ENCODE peak calls at places on chromosomes 12 and 14, in six cellular contexts. I is K562, X is upper lobe of left lung, S is transverse colon, N is GM12878, R is HCT116. O is an unnamed sample.

GRCh38 chr14:26596722-26597030 is 1.2 kb downstream of the NOVA1 start:
- DNase-seq in I (no peak), S (peak; percentile 9), X (no peak), R (no peak), N (no peak), O (no peak)

GRCh38 chr14:41037388-41037787 is 569.3 kb upstream of the LRFN5 start:
- DNase-seq in R (no peak), N (no peak), X (no peak), I (no peak), S (no peak), O (no peak)

GRCh38 chr12:7444076-7444475 is at the start of gene CD163L1:
- DNase-seq in S (no peak), R (no peak), X (no peak), N (no peak), I (no peak), O (no peak)

GRCh38 chr12:131452444-131452860 is 258.4 kb upstream of the SFSWAP start:
- DNase-seq in S (no peak), R (no peak), N (no peak), I (peak; percentile 65), X (no peak), O (no peak)

GRCh38 chr12:132379996-132380395 is 50.6 kb upstream of the GALNT9 start:
- DNase-seq in I (no peak), R (no peak), S (no peak), N (no peak), X (no peak), O (no peak)

GRCh38 chr12:13200841-13201240 is 4.3 kb downstream of the EMP1 start:
- DNase-seq in S (no peak), X (no peak), I (no peak), N (no peak), R (no peak), O (no peak)

GRCh38 chr14:42111355-42111754 is 504.7 kb downstream of the LRFN5 start:
- DNase-seq in X (no peak), S (no peak), I (no peak), N (no peak), R (no peak), O (no peak)

GRCh38 chr14:70086685-70087379 is 101.9 kb downstream of the SLC8A3 start:
- DNase-seq in X (no peak), I (peak; percentile 19), S (peak; percentile 11), N (no peak), R (peak; percentile 23), O (no peak)

GRCh38 chr14:56528927-56529326 is 50.7 kb upstream of the TMEM260 start:
- DNase-seq in N (no peak), R (no peak), X (no peak), I (no peak), S (no peak), O (no peak)

GRCh38 chr12:127873306-127873705 is 393.7 kb upstream of the TMEM132C start:
- DNase-seq in N (no peak), X (no peak), R (no peak), I (no peak), S (no peak), O (no peak)

GRCh38 chr12:7472060-7472459 is 28.1 kb upstream of the CD163L1 start:
- DNase-seq in X (no peak), N (no peak), I (no peak), R (no peak), S (no peak), O (no peak)

GRCh38 chr12:3135522-3136461 is 58.6 kb downstream of the TSPAN9 start:
- DNase-seq in R (peak; percentile 61), X (no peak), N (peak; percentile 20), I (peak; percentile 70), S (peak; percentile 23), O (no peak)

GRCh38 chr12:113861708-113862312 is 104.3 kb downstream of the RBM19 start:
- DNase-seq in S (no peak), X (no peak), R (no peak), I (no peak), N (no peak), O (no peak)

GRCh38 chr14:33762462-33762861 is 188.4 kb downstream of the EGLN3 start:
- DNase-seq in I (no peak), N (no peak), R (no peak), S (no peak), X (no peak), O (no peak)

GRCh38 chr12:442235-442884 is 17.4 kb upstream of the B4GALNT3 start:
- DNase-seq in S (peak; percentile 46), X (peak; percentile 28), I (peak; percentile 39), N (no peak), R (peak; percentile 23), O (no peak)

GRCh38 chr12:15979096-15980091 is 68.3 kb downstream of the DERA start:
- DNase-seq in X (no peak), N (no peak), R (no peak), I (peak; percentile 24), S (peak; percentile 43), O (no peak)

GRCh38 chr14:52918486-52918885 is 32.4 kb downstream of the FERMT2 start:
- DNase-seq in I (no peak), S (no peak), N (peak; percentile 62), X (no peak), R (no peak), O (no peak)

GRCh38 chr12:99131761-99132199 is 486.7 kb downstream of the APAF1 start:
- DNase-seq in N (no peak), I (no peak), X (peak; percentile 24), R (no peak), S (no peak), O (no peak)

GRCh38 chr14:89013098-89013504 is 188.7 kb downstream of the TTC8 start:
- DNase-seq in I (peak; percentile 70), R (peak; percentile 50), X (no peak), S (peak; percentile 79), N (no peak), O (no peak)

DNA sequence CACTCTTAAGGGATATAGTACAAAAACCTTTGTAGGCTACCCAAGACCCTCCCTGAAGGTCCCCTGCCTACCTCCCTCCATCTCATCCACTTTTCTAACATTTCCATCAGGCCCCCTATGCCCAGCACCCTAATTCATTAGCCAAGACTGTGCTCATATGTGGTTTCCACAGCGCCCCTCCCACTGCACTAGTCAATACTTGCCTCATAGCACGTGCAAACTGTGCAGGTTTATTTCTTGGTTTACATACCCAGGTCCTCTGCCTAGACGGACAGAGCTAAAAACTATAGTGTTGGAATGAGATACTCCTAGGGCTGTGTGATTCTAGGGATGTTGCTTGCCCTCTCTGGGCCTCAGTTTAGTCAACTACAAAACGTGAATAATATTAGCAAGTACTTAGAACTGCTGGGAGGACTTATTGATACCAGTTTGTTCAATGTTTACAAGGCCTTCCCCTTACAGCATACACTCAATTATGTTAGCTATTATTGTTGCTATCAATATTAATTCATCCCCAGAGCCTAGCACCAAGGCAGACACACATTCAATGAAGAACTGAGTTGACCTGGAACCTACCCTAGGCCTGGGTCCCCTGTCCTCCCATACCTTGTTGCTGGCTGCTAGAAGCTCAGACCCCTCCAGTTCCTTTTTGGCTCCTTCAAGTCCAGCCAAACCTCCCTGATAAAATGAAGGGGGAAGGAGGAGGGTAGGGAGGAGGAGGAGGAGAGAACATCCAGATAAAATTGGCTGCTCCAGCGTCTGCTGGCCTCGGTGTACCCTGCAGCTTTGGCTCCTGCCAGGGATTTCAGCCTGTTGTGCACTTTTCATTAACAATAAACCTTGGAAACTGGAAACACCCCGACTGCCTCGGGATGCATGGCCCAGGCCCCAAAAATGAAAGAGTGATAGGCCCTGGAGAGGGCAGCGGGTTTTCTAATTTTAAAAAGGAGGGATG is 50.2 kb downstream of the NUAK1 start:
- DNase-seq in N (no peak), X (no peak), I (no peak), S (no peak), R (no peak), O (no peak)
- TF ChIP-seq POLR2AphosphoS5 in N (no peak), X (no peak), I (no peak), S (no peak), R (no peak), O (no peak)

GRCh38 chr14:59252772-59253500 is 64.5 kb downstream of the DAAM1 start:
- DNase-seq in R (no peak), I (no peak), S (no peak), X (no peak), N (no peak), O (no peak)
- H3K4me1 ChIP-seq in R (peaks cover 6% of the 10 kb centered on the region), I (no peaks in the 10 kb centered on the region), S (peaks cover 36% of the 10 kb centered on the region), X (peaks cover 46% of the 10 kb centered on the region), N (peaks cover 15% of the 10 kb centered on the region), O (peaks cover 10% of the 10 kb centered on the region)

GRCh38 chr14:37830271-37830670 is 234.8 kb downstream of the TTC6 start:
- DNase-seq in S (no peak), N (no peak), I (no peak), R (no peak), X (no peak), O (no peak)

GRCh38 chr14:37824936-37825698 is 229.7 kb downstream of the TTC6 start:
- DNase-seq in X (no peak), S (no peak), R (no peak), N (no peak), I (no peak), O (no peak)

GRCh38 chr14:37826869-37827268 is 231.4 kb downstream of the TTC6 start:
- DNase-seq in R (no peak), S (no peak), X (no peak), I (no peak), N (no peak), O (no peak)
- TF ChIP-seq POLR2AphosphoS5 in R (no peak), S (no peak), X (no peak), I (no peak), N (no peak), O (no peak)

GRCh38 chr14:103541944-103542544 is 13.0 kb downstream of the TRMT61A start:
- DNase-seq in X (peak; percentile 38), N (no peak), R (no peak), S (no peak), I (no peak), O (no peak)

GRCh38 chr14:103542545-103543088 is 13.6 kb downstream of the TRMT61A start:
- DNase-seq in N (no peak), X (peak; percentile 75), R (no peak), I (no peak), S (peak; percentile 66), O (no peak)

GRCh38 chr14:103544627-103545218 is 15.7 kb downstream of the TRMT61A start:
- DNase-seq in I (no peak), R (no peak), S (no peak), N (no peak), X (no peak), O (no peak)

GRCh38 chr14:103543721-103544626 is 15.0 kb downstream of the TRMT61A start:
- DNase-seq in I (no peak), X (no peak), R (no peak), S (peak; percentile 51), N (no peak), O (no peak)

GRCh38 chr14:103543140-103543539 is 14.1 kb downstream of the TRMT61A start:
- DNase-seq in N (no peak), R (no peak), S (no peak), X (no peak), I (no peak), O (no peak)
- H3K4me1 ChIP-seq in N (no peaks in the 10 kb centered on the region), R (peaks cover 54% of the 10 kb centered on the region), S (peaks cover 73% of the 10 kb centered on the region), X (peaks cover 49% of the 10 kb centered on the region), I (no peaks in the 10 kb centered on the region), O (peaks cover 36% of the 10 kb centered on the region)